ENCODE peak calls at places on chromosomes 6 and 20, in six cellular contexts. One of them, this sample, is unnamed.
A peak's percentile ranks its signal among the peaks of the same experiment; 100 is the strongest.

GRCh38 chr20:1809121-1809520 is 86.1 kb upstream of the SIRPA start:
- DNase-seq in iPS-NIHi11: no peak
- DNase-seq in NCI-H510A treated with DMSO at 0.1 percent for 48 hours: no peak
- DNase-seq in CD4-positive, alpha-beta memory T cell: no peak
- DNase-seq in mucosa of gallbladder: no peak
- DNase-seq in putamen: no peak
- DNase-seq in this sample: no peak

GRCh38 chr20:59836768-59837167 is 96.7 kb downstream of the SYCP2 start:
- DNase-seq in iPS-NIHi11: no peak
- DNase-seq in mucosa of gallbladder: no peak
- DNase-seq in NCI-H510A treated with DMSO at 0.1 percent for 48 hours: peak; percentile 67
- DNase-seq in CD4-positive, alpha-beta memory T cell: no peak
- DNase-seq in putamen: no peak
- DNase-seq in this sample: peak; percentile 44

GRCh38 chr6:6386010-6386409 is 65.5 kb upstream of the F13A1 start:
- DNase-seq in iPS-NIHi11: no peak
- DNase-seq in NCI-H510A treated with DMSO at 0.1 percent for 48 hours: no peak
- DNase-seq in mucosa of gallbladder: no peak
- DNase-seq in putamen: peak; percentile 21
- DNase-seq in CD4-positive, alpha-beta memory T cell: no peak
- DNase-seq in this sample: no peak

GRCh38 chr20:23214903-23215302 is 128.8 kb upstream of the CD93 start:
- DNase-seq in putamen: no peak
- DNase-seq in mucosa of gallbladder: no peak
- DNase-seq in iPS-NIHi11: no peak
- DNase-seq in CD4-positive, alpha-beta memory T cell: no peak
- DNase-seq in NCI-H510A treated with DMSO at 0.1 percent for 48 hours: no peak
- DNase-seq in this sample: no peak

GRCh38 chr6:19691465-19692167 is 145.6 kb upstream of the ID4 start:
- DNase-seq in iPS-NIHi11: peak; percentile 71
- DNase-seq in mucosa of gallbladder: no peak
- DNase-seq in putamen: peak; percentile 74
- DNase-seq in CD4-positive, alpha-beta memory T cell: no peak
- DNase-seq in NCI-H510A treated with DMSO at 0.1 percent for 48 hours: no peak
- DNase-seq in this sample: no peak

GRCh38 chr20:57065646-57066045 is 200.8 kb downstream of the BMP7 start:
- DNase-seq in CD4-positive, alpha-beta memory T cell: no peak
- DNase-seq in iPS-NIHi11: no peak
- DNase-seq in putamen: no peak
- DNase-seq in NCI-H510A treated with DMSO at 0.1 percent for 48 hours: no peak
- DNase-seq in mucosa of gallbladder: no peak
- DNase-seq in this sample: no peak

GRCh38 chr6:4957521-4958231 is 46.2 kb downstream of the RPP40 start:
- DNase-seq in CD4-positive, alpha-beta memory T cell: no peak
- DNase-seq in NCI-H510A treated with DMSO at 0.1 percent for 48 hours: no peak
- DNase-seq in putamen: no peak
- DNase-seq in mucosa of gallbladder: no peak
- DNase-seq in iPS-NIHi11: peak; percentile 43
- DNase-seq in this sample: no peak

GRCh38 chr6:20202070-20202658 is 10.1 kb downstream of the MBOAT1 start:
- DNase-seq in mucosa of gallbladder: no peak
- DNase-seq in CD4-positive, alpha-beta memory T cell: no peak
- DNase-seq in putamen: no peak
- DNase-seq in iPS-NIHi11: no peak
- DNase-seq in NCI-H510A treated with DMSO at 0.1 percent for 48 hours: peak; percentile 74
- DNase-seq in this sample: peak; percentile 81

GRCh38 chr6:13422601-13423247 is 64.7 kb downstream of the GFOD1 start:
- DNase-seq in NCI-H510A treated with DMSO at 0.1 percent for 48 hours: no peak
- DNase-seq in mucosa of gallbladder: no peak
- DNase-seq in CD4-positive, alpha-beta memory T cell: no peak
- DNase-seq in iPS-NIHi11: peak; percentile 78
- DNase-seq in putamen: no peak
- DNase-seq in this sample: no peak

GRCh38 chr20:63732118-63733095 is 4.1 kb upstream of the LIME1 start:
- DNase-seq in NCI-H510A treated with DMSO at 0.1 percent for 48 hours: no peak
- DNase-seq in mucosa of gallbladder: no peak
- DNase-seq in CD4-positive, alpha-beta memory T cell: no peak
- DNase-seq in putamen: no peak
- DNase-seq in iPS-NIHi11: no peak
- DNase-seq in this sample: no peak

GRCh38 chr20:49916146-49917002 is 1.0 kb upstream of the SPATA2 start:
- DNase-seq in putamen: no peak
- DNase-seq in mucosa of gallbladder: peak; percentile 79
- DNase-seq in NCI-H510A treated with DMSO at 0.1 percent for 48 hours: peak; percentile 58
- DNase-seq in CD4-positive, alpha-beta memory T cell: no peak
- DNase-seq in iPS-NIHi11: no peak
- DNase-seq in this sample: peak; percentile 55

GRCh38 chr6:4936681-4937041 is 67.2 kb downstream of the RPP40 start:
- DNase-seq in putamen: peak; percentile 39
- DNase-seq in NCI-H510A treated with DMSO at 0.1 percent for 48 hours: peak; percentile 13
- DNase-seq in iPS-NIHi11: no peak
- DNase-seq in CD4-positive, alpha-beta memory T cell: no peak
- DNase-seq in mucosa of gallbladder: no peak
- DNase-seq in this sample: peak; percentile 1

GRCh38 chr20:61662226-61662945 is 403.3 kb downstream of the TAF4 start:
- DNase-seq in NCI-H510A treated with DMSO at 0.1 percent for 48 hours: no peak
- DNase-seq in CD4-positive, alpha-beta memory T cell: no peak
- DNase-seq in iPS-NIHi11: peak; percentile 80
- DNase-seq in putamen: no peak
- DNase-seq in mucosa of gallbladder: no peak
- DNase-seq in this sample: no peak

GRCh38 chr6:158500016-158500735 is 59.7 kb upstream of the TMEM181 start:
- DNase-seq in iPS-NIHi11: no peak
- DNase-seq in mucosa of gallbladder: no peak
- DNase-seq in CD4-positive, alpha-beta memory T cell: no peak
- DNase-seq in putamen: no peak
- DNase-seq in NCI-H510A treated with DMSO at 0.1 percent for 48 hours: peak; percentile 39
- DNase-seq in this sample: no peak

GRCh38 chr20:3795511-3796468 is at the start of gene CDC25B:
- DNase-seq in CD4-positive, alpha-beta memory T cell: peak; percentile 85
- DNase-seq in iPS-NIHi11: peak; percentile 87
- DNase-seq in mucosa of gallbladder: peak; percentile 94
- DNase-seq in NCI-H510A treated with DMSO at 0.1 percent for 48 hours: peak; percentile 95
- DNase-seq in putamen: peak; percentile 95
- DNase-seq in this sample: peak; percentile 94

GRCh38 chr6:55963301-55963700 is 87.9 kb upstream of the BMP5 start:
- DNase-seq in mucosa of gallbladder: no peak
- DNase-seq in CD4-positive, alpha-beta memory T cell: no peak
- DNase-seq in iPS-NIHi11: peak; percentile 7
- DNase-seq in NCI-H510A treated with DMSO at 0.1 percent for 48 hours: no peak
- DNase-seq in putamen: no peak
- DNase-seq in this sample: no peak

GRCh38 chr6:12393100-12393499 is 102.9 kb downstream of the EDN1 start:
- DNase-seq in NCI-H510A treated with DMSO at 0.1 percent for 48 hours: no peak
- DNase-seq in putamen: no peak
- DNase-seq in CD4-positive, alpha-beta memory T cell: no peak
- DNase-seq in mucosa of gallbladder: no peak
- DNase-seq in iPS-NIHi11: no peak
- DNase-seq in this sample: no peak

GRCh38 chr6:90222724-90223198 is 73.9 kb downstream of the BACH2 start:
- DNase-seq in putamen: no peak
- DNase-seq in CD4-positive, alpha-beta memory T cell: no peak
- DNase-seq in NCI-H510A treated with DMSO at 0.1 percent for 48 hours: no peak
- DNase-seq in iPS-NIHi11: no peak
- DNase-seq in mucosa of gallbladder: no peak
- DNase-seq in this sample: no peak

GRCh38 chr6:163285689-163286088 is 128.8 kb upstream of the QKI start:
- DNase-seq in iPS-NIHi11: no peak
- DNase-seq in CD4-positive, alpha-beta memory T cell: no peak
- DNase-seq in NCI-H510A treated with DMSO at 0.1 percent for 48 hours: no peak
- DNase-seq in putamen: peak; percentile 76
- DNase-seq in mucosa of gallbladder: no peak
- DNase-seq in this sample: no peak

GRCh38 chr6:168017629-168018028 is 20.2 kb downstream of the KIF25 start:
- DNase-seq in CD4-positive, alpha-beta memory T cell: no peak
- DNase-seq in mucosa of gallbladder: no peak
- DNase-seq in putamen: no peak
- DNase-seq in iPS-NIHi11: no peak
- DNase-seq in NCI-H510A treated with DMSO at 0.1 percent for 48 hours: no peak
- DNase-seq in this sample: no peak

GRCh38 chr6:135880066-135880972 is 28.8 kb downstream of the PDE7B start:
- DNase-seq in mucosa of gallbladder: no peak
- DNase-seq in iPS-NIHi11: no peak
- DNase-seq in CD4-positive, alpha-beta memory T cell: peak; percentile 71
- DNase-seq in NCI-H510A treated with DMSO at 0.1 percent for 48 hours: no peak
- DNase-seq in putamen: no peak
- DNase-seq in this sample: no peak

GRCh38 chr6:42404494-42404893 is 47.2 kb downstream of the TRERF1 start:
- DNase-seq in CD4-positive, alpha-beta memory T cell: no peak
- DNase-seq in mucosa of gallbladder: no peak
- DNase-seq in NCI-H510A treated with DMSO at 0.1 percent for 48 hours: no peak
- DNase-seq in putamen: no peak
- DNase-seq in iPS-NIHi11: peak; percentile 31
- DNase-seq in this sample: no peak

This sample was measured in DMS153.